ENCODE peak calls at places on chromosomes 13 and 19, in eight cellular contexts. Z, G, E, K, H, S, Q and P are unnamed samples.

GRCh38 chr19:50573741-50574461 is 5.7 kb upstream of the LRRC4B start:
- DNase-seq in Z (no peak), E (no peak), K (no peak), G (no peak), Q (no peak), H (no peak), S (no peak), P (no peak)

GRCh38 chr13:26280822-26281221 is 26.9 kb downstream of the CDK8 start:
- DNase-seq in H (peak), Z (no peak), E (no peak), K (no peak), G (no peak), Q (no peak), S (no peak), P (no peak)

GRCh38 chr13:24502567-24503375 is 9.8 kb downstream of the PARP4 start:
- DNase-seq in H (peak), S (peak), Z (peak), Q (peak), E (peak), K (no peak), G (peak), P (peak)

GRCh38 chr19:49150106-49150943 is 4.9 kb downstream of the HRC start:
- DNase-seq in G (peak), E (peak), H (peak), Q (peak), S (peak), K (peak), Z (peak), P (peak)

GRCh38 chr19:18029617-18030338 is 21.8 kb downstream of the ARRDC2 start:
- DNase-seq in K (no peak), G (peak), Q (no peak), S (peak), E (peak), H (peak), Z (peak), P (peak)

GRCh38 chr13:114128624-114129522 is 3.5 kb downstream of the RASA3 start:
- DNase-seq in S (no peak), G (peak), Z (peak), H (peak), Q (peak), E (peak), K (peak), P (peak)

GRCh38 chr19:4504297-4504701 is 14.0 kb downstream of the PLIN4 start:
- DNase-seq in G (no peak), S (no peak), Z (no peak), Q (no peak), E (no peak), K (no peak), H (no peak), P (no peak)

GRCh38 chr13:104567114-104567513 is 1500.9 kb upstream of the SLC10A2 start:
- DNase-seq in H (no peak), Z (no peak), G (no peak), S (no peak), Q (no peak), K (no peak), E (no peak), P (no peak)

GRCh38 chr13:79373916-79374315 is 32.1 kb downstream of the RBM26 start:
- DNase-seq in Z (no peak), H (no peak), Q (no peak), K (no peak), E (no peak), S (no peak), G (no peak), P (no peak)

GRCh38 chr19:15137777-15138176 is 30.6 kb downstream of the SYDE1 start:
- DNase-seq in H (no peak), Q (no peak), S (no peak), G (peak), E (no peak), Z (no peak), K (no peak), P (peak)

GRCh38 chr19:49492573-49493411 is 3.4 kb upstream of the RPS11 start:
- DNase-seq in E (no peak), G (peak), S (peak), Q (no peak), H (no peak), Z (no peak), K (no peak), P (no peak)

GRCh38 chr13:112854321-112854720 is 114.7 kb upstream of the MCF2L start:
- DNase-seq in G (no peak), Q (no peak), H (no peak), S (no peak), K (no peak), E (no peak), Z (no peak), P (no peak)

GRCh38 chr19:55690109-55690768 is 15.2 kb downstream of the EPN1 start:
- DNase-seq in K (no peak), H (no peak), S (no peak), G (no peak), Z (no peak), E (no peak), Q (no peak), P (no peak)

GRCh38 chr19:43784251-43784980 is 3.6 kb upstream of the KCNN4 start:
- DNase-seq in H (peak), Q (no peak), G (peak), E (peak), Z (peak), K (peak), S (peak), P (peak)

GRCh38 chr13:113666324-113666660 is 727 bp upstream of the GRK1 start:
- DNase-seq in G (no peak), Z (no peak), Q (no peak), K (no peak), E (no peak), S (no peak), H (no peak), P (no peak)

GRCh38 chr13:42063105-42063504 is 14.7 kb downstream of the DGKH start:
- DNase-seq in Q (no peak), Z (no peak), S (no peak), H (no peak), G (no peak), K (no peak), E (no peak), P (no peak)

GRCh38 chr13:35649162-35649561 is 172.7 kb upstream of the MAB21L1 start:
- DNase-seq in K (no peak), E (no peak), G (peak), H (peak), Q (no peak), S (no peak), Z (no peak), P (peak)

GRCh38 chr19:10292206-10292788 is 2.5 kb downstream of the ICAM5 start:
- DNase-seq in G (peak), K (peak), S (no peak), Z (peak), E (peak), H (peak), Q (peak), P (peak)

GRCh38 chr19:43532571-43532961 is 422 bp upstream of the ZNF575 start:
- DNase-seq in H (no peak), S (no peak), Z (no peak), K (peak), E (peak), G (no peak), Q (peak), P (no peak)

GRCh38 chr13:25169356-25169755 is 2.7 kb downstream of the AMER2 start:
- DNase-seq in E (no peak), K (no peak), G (no peak), Q (no peak), Z (no peak), H (no peak), S (no peak), P (no peak)

GRCh38 chr19:47445527-47445926 is 26.2 kb downstream of the SLC8A2 start:
- DNase-seq in Z (no peak), S (no peak), Q (no peak), K (no peak), H (no peak), E (no peak), G (no peak), P (no peak)

GRCh38 chr19:47448360-47448727 is 23.3 kb downstream of the SLC8A2 start:
- DNase-seq in E (no peak), Q (no peak), G (no peak), K (no peak), H (no peak), Z (no peak), S (no peak), P (no peak)

GRCh38 chr19:47446534-47447469 is 24.9 kb downstream of the SLC8A2 start:
- DNase-seq in Q (no peak), Z (no peak), H (peak), G (peak), S (no peak), K (no peak), E (peak), P (no peak)

GRCh38 chr19:47445937-47446402 is 25.7 kb downstream of the SLC8A2 start:
- DNase-seq in S (no peak), G (peak), H (peak), Z (peak), K (peak), Q (no peak), E (peak), P (peak)

GRCh38 chr19:47447470-47448359 is 24.0 kb downstream of the SLC8A2 start:
- DNase-seq in Q (peak), G (peak), E (peak), K (peak), Z (peak), S (no peak), H (peak), P (no peak)
- H3K4me3 ChIP-seq in Q (no peak), G (peak), E (no peak), K (peak), Z (peak), S (no peak), H (no peak), P (no peak)

DNA sequence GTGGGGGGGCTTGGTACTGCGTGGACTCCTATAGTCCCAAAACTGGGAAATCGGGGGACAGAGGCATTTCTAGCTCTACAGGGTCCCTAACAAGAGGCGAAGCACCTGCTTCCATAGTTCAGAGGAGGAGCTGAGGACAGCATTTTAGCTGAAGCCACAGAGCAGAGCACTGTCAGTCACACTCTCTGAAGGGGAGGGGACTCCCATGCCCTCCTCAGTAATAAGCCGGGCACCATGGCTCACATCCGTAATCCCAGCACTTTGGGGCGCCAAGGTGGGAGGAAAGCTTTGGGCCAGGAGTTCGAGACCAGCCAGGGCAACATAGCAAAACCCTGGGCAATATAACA is 3.8 kb downstream of the NPAS1 start:
- DNase-seq in E (no peak), K (no peak), Z (no peak), H (no peak), Q (no peak), G (no peak), S (no peak), P (no peak)
- H3K4me3 ChIP-seq in E (no peak), K (no peak), Z (no peak), H (no peak), Q (no peak), G (no peak), S (no peak), P (no peak)

DNA sequence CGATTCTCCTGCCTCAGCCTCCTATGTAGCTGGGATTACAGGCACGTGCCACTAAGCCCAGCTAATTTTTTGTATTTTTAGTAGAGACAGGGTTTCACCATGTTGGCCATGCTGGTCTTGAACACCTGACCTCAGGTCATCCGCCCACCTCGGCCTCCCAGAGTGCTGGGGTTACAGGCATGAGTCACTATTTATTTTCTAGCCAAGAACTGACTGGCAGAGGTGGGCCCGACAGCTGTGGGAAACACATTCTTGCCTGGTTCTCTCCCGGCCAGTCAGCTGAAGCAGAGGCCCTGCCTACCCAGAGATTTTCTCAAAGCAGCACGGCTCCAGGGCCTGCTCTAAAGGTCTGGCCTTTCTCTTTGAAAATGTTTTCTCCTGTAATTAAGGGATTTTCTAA is 108.0 kb downstream of the KCTD15 start:
- DNase-seq in H (peak), Z (peak), K (no peak), E (no peak), Q (no peak), G (peak), S (no peak), P (no peak)
- H3K4me3 ChIP-seq in H (no peak), Z (no peak), K (no peak), E (no peak), Q (no peak), G (no peak), S (no peak), P (no peak)

GRCh38 chr13:95552539-95553270 is at the start of gene CLDN10:
- DNase-seq in E (peak), Z (peak), K (no peak), H (no peak), G (no peak), Q (no peak), S (no peak), P (no peak)
- H3K4me3 ChIP-seq in E (peak), Z (peak), K (no peak), H (no peak), G (no peak), Q (peak), S (no peak), P (no peak)

GRCh38 chr13:32314968-32315254 is 252 bp downstream of the ZAR1L start:
- DNase-seq in E (peak), Z (no peak), G (peak), K (peak), H (peak), S (no peak), Q (no peak), P (peak)
- H3K4me3 ChIP-seq in E (peak), Z (peak), G (peak), K (peak), H (peak), S (peak), Q (peak), P (peak)

DNA sequence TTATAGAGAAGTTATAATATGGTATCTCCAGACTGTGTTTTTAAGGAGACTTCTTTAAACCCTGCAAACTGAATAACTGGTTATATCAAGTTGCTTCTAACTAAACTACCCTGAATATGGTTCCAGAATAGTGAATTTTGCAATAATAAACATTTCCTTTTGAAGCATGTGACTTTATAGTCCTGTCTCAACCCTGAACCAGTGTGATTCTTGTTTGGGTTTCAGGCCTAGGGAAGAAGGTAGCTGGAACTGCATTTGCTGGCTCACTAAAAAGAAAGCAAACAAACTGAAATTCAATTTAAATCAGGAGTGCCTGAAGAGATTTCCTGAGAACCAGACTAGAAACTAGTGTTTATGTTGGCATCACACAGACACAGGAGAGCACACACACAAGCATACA is 4.9 kb downstream of the ARHGEF7 start:
- DNase-seq in E (no peak), G (no peak), Z (no peak), H (no peak), S (no peak), K (no peak), Q (no peak), P (no peak)
- H3K4me3 ChIP-seq in E (no peak), G (no peak), Z (no peak), H (no peak), S (no peak), K (no peak), Q (no peak), P (no peak)

GRCh38 chr19:6110360-6110977 is at the start of gene RFX2:
- DNase-seq in K (peak), Q (peak), S (peak), G (peak), Z (peak), H (peak), E (peak), P (peak)
- H3K4me3 ChIP-seq in K (peak), Q (peak), S (peak), G (peak), Z (peak), H (peak), E (peak), P (peak)